ENCODE peak calls at places on chromosomes 16 and 17, in seven cellular contexts. I is hypothalamus; Q is dorsolateral prefrontal cortex; X is activated CD4-positive, alpha-beta T cell treated with anti-CD3 and anti-CD28 coated beads for 48 hours; G is endodermal cell; S is stimulated activated CD8-positive, alpha-beta memory T cell treated with anti-CD3 and anti-CD28 coated beads, Interleukin-4, amount 100 ng/mL, for 4 hours; O is body of pancreas. A is an unnamed sample.

GRCh38 chr17:15966879-15967248 is 21.9 kb downstream of the ADORA2B start:
- DNase-seq in I (no peak), Q (no peak), X (no peak), G (peak; percentile 90), S (no peak), O (no peak), A (no peak)

GRCh38 chr16:15041260-15042011 is 14.4 kb downstream of the NTAN1 start:
- DNase-seq in I (peak; percentile 44), Q (no peak), X (no peak), G (peak; percentile 76), S (no peak), O (peak; percentile 60), A (peak; percentile 43)

GRCh38 chr16:66359811-66360608 is 6.5 kb upstream of the CDH5 start:
- DNase-seq in I (no peak), Q (no peak), X (no peak), G (no peak), S (no peak), O (no peak), A (no peak)

GRCh38 chr16:10180771-10181163 is 1.5 kb downstream of the GRIN2A start:
- DNase-seq in I (peak; percentile 26), Q (peak; percentile 52), X (peak; percentile 62), G (peak; percentile 95), S (no peak), O (peak; percentile 57), A (no peak)

GRCh38 chr17:42706732-42707131 is 24.4 kb downstream of the CNTNAP1 start:
- DNase-seq in I (no peak), Q (no peak), X (peak; percentile 68), G (no peak), S (no peak), O (no peak), A (no peak)

GRCh38 chr17:60664022-60664421 is 13.6 kb upstream of the BCAS3 start:
- DNase-seq in I (no peak), Q (no peak), X (no peak), G (no peak), S (no peak), O (no peak), A (no peak)

GRCh38 chr17:78925234-78925633 is at the start of gene TIMP2:
- DNase-seq in I (peak; percentile 82), Q (peak; percentile 86), X (peak; percentile 72), G (peak; percentile 97), S (peak; percentile 34), O (peak; percentile 91), A (no peak)

GRCh38 chr16:58449768-58450167 is 50.2 kb upstream of the NDRG4 start:
- DNase-seq in I (no peak), Q (no peak), X (no peak), G (no peak), S (no peak), O (no peak), A (no peak)

A was measured in mammary epithelial cell.